ENCODE peak calls at places on chromosomes 5 and 9, in six cellular contexts. B is transverse colon, K is endothelial cell of umbilical vein, V is sigmoid colon, O is HCT116, J is upper lobe of left lung. M is an unnamed sample.

GRCh38 chr9:109253637-109254284 is 67.1 kb downstream of the EPB41L4B start:
- DNase-seq in B (no peak), V (no peak), O (peak; percentile 64), J (peak; percentile 27), K (no peak), M (no peak)

GRCh38 chr5:86766103-86766502 is 148.4 kb downstream of the COX7C start:
- DNase-seq in V (no peak), O (no peak), J (no peak), B (no peak), K (no peak), M (no peak)

GRCh38 chr5:34542818-34543217 is 113.3 kb upstream of the RAI14 start:
- DNase-seq in K (no peak), V (no peak), J (no peak), B (no peak), O (no peak), M (no peak)

GRCh38 chr5:148620696-148621095 is 33.6 kb downstream of the HTR4 start:
- DNase-seq in V (no peak), J (no peak), K (peak; percentile 13), O (no peak), B (no peak), M (no peak)

GRCh38 chr5:38925154-38925925 is 79.5 kb downstream of the OSMR start:
- DNase-seq in B (no peak), O (no peak), J (no peak), V (no peak), K (no peak), M (no peak)

GRCh38 chr9:68694125-68694524 is 10.9 kb upstream of the PIP5K1B start:
- DNase-seq in O (no peak), B (no peak), V (no peak), J (no peak), K (no peak), M (no peak)

GRCh38 chr9:102966999-102967398 is 28.1 kb upstream of the CYLC2 start:
- DNase-seq in K (no peak), J (no peak), V (no peak), O (no peak), B (no peak), M (no peak)

GRCh38 chr5:103480246-103480645 is 82.3 kb downstream of the NUDT12 start:
- DNase-seq in V (no peak), O (no peak), K (no peak), B (peak; percentile 55), J (no peak), M (no peak)

GRCh38 chr5:33299621-33300208 is 141.1 kb upstream of the TARS1 start:
- DNase-seq in O (peak; percentile 12), K (peak; percentile 79), B (peak; percentile 15), V (no peak), J (no peak), M (no peak)

DNA sequence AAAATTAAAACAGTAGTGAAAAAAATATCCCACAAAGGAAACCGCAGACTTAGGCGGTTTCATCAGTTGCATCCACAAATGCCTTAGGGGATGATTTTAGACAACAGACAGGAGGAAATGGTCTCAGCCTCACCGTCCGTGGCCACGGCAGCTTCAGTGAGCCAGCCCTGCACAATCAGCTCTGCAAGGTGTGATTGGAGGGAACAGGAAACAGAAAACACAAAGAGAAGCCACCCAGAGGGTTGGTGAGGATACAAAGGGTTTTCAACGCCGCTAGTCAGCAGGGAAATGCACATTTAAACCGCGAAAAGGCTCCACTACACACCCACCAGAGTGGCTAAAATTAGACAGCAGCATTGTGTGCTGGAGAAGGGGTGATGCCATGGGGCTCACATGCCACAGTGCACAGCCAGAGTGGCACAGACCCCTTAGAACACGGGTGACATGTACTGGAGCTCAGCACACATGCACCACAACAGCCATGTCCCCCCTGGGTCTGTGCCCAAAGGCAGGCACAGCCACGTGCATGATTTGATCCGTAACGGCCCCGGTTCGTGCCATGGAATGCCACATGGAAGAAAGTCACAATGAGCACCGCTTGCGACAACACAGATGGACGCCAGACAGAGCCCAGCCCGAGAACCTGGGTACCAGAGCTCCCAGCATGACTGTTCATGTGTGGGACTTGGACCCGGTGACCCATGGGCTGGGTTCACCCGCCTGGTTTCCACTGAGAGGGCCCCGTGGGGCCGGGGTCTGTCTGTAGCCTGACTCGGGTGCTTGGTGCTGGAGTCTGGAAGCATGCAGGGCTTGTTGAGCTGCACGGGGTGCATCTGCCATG is 18.3 kb upstream of the TERT start:
- DNase-seq in B (peak; percentile 55), V (peak; percentile 51), K (no peak), J (peak; percentile 22), O (no peak), M (peak; percentile 68)
- TF ChIP-seq POLR2AphosphoS5 in B (no peak), V (no peak), K (no peak), J (no peak), O (no peak), M (peak; percentile 48)

DNA sequence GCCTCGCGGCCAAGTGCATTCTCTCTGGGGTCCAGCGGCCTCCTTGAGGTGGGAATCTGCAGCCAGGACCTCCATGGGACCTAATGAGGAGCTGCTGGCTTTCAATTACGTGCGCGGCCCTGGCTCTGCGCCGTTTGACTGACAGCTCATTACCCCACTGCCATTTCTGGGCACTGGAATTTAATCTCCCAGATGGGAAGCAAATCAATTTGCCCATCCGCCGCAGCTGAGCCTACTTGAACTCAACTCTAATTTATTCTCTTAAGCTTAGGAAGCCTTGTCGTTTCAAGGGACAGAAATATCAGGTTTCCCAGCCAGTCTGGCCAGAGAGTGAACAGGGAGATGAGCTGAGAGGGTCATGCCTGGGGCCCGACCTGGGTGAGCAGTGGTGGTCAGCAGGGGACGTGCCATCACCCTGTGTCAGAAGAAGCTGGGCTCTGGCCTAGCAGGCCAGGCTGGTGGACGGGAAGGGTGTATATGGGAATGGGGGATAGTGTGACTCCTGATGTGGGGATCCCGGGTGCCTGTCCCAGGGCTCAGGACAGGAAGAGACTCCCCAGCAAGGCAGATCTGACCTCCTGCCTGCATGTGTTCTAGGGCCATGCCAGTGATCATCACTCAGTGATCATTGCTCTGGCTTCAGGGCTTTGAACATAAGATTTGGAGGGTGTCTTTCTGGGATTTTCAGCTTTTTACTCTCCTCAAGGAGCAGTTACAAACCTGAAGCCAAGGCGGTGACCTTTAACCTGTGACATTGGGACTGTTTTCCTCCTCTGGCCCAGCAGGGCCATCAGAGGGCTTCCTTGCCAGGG is 69.7 kb downstream of the MACROH2A1 start:
- DNase-seq in K (no peak), V (no peak), J (no peak), B (no peak), O (no peak), M (no peak)
- TF ChIP-seq POLR2AphosphoS5 in K (no peak), V (no peak), J (no peak), B (no peak), O (no peak), M (no peak)

DNA sequence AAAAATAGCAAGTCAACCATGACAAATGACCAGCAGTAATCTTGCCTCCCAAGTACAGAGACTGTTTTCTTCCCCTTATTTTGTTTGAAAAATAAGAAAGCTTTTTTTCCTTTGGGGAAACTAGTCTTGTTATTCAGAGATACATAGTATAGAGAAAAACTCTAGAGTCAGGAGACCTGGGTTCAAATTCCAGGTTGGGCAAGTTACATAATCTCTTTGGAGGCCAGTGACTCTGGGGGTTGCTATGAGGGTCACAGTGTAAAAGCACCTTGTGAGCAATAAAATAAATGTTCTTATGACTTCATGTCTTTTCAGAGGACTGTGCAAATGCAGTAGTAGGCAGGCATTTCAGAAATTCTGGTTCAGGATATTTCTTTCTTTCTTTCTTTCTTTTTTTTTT is 71.5 kb downstream of the GDNF start:
- DNase-seq in J (no peak), O (no peak), B (no peak), V (no peak), K (no peak), M (no peak)
- TF ChIP-seq POLR2AphosphoS5 in J (no peak), O (no peak), B (no peak), V (no peak), K (no peak), M (no peak)

GRCh38 chr9:21549890-21550289 is 67.8 kb upstream of the IFNE start:
- DNase-seq in B (no peak), V (no peak), O (no peak), K (no peak), J (no peak), M (no peak)

GRCh38 chr9:21551401-21551800 is 69.3 kb upstream of the IFNE start:
- DNase-seq in V (no peak), J (no peak), B (no peak), K (peak; percentile 46), O (no peak), M (no peak)

GRCh38 chr9:21550392-21550791 is 68.3 kb upstream of the IFNE start:
- DNase-seq in K (no peak), B (no peak), V (no peak), J (no peak), O (no peak), M (no peak)

GRCh38 chr9:21546949-21547348 is 64.8 kb upstream of the IFNE start:
- DNase-seq in B (no peak), J (no peak), V (no peak), O (no peak), K (no peak), M (no peak)

GRCh38 chr9:21549251-21549765 is 67.2 kb upstream of the IFNE start:
- DNase-seq in B (peak; percentile 19), O (no peak), J (no peak), K (peak; percentile 100), V (no peak), M (no peak)
- TF ChIP-seq POLR2AphosphoS5 in B (no peak), O (no peak), J (no peak), K (peak; percentile 68), V (no peak), M (no peak)

DNA sequence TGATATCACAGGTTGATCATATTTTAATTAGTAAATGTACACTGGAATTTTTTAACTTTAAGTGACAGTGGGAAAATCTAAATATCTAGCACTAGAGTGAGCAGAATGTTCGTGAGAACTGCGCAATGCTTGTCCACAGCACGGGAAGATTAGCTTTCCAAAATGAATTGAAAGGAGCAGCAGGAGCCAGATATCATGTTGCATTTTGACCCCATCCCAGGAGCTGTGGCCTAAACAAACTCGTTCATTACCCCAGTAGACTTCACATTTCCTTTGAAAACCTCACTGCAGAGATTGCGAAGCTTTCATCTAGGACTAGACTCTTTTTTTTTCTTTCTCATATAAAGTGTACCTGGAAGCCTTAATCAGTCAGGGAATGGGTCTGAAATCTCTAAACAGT is 525.8 kb downstream of the CTNND2 start:
- DNase-seq in V (no peak), J (no peak), B (no peak), O (no peak), K (no peak), M (no peak)
- TF ChIP-seq POLR2AphosphoS5 in V (no peak), J (no peak), B (no peak), O (no peak), K (no peak), M (no peak)

M was measured in HL-60.